ENCODE peak calls at places on chromosomes 11 and 22, in eight cellular contexts. I is hepatocyte; P is activated CD8-positive, alpha-beta T cell treated with anti-CD3 and anti-CD28 coated beads for 36 hours; Y is activated T-helper 1 cell treated with anti-CD3 and anti-CD28 coated beads, Interleukin-12 subunit alpha, Interleukin-12 subunit beta, Interleukin-2, Interleukin-4 antibody, amounts not matched to agents 30 ng/mL and 10 ng/mL and 1 ng/mL, durations not matched to agents 14 hours and 24 hours and 36 hours; O is stomach; B is NCI-H2029; E is NCI-H748 treated with DMSO at 0.1 percent for 48 hours; H is iPS-NIHi11. U is an unnamed sample.
A peak's percentile ranks its signal among the peaks of the same experiment; 100 is the strongest.

GRCh38 chr22:35464399-35464798 is 64.5 kb downstream of the MCM5 start:
- DNase-seq in I (no peak), P (no peak), Y (no peak), O (no peak), B (no peak), E (no peak), H (no peak), U (no peak)

GRCh38 chr22:48198489-48199459 is 1436.3 kb downstream of the TBC1D22A start:
- DNase-seq in I (no peak), P (no peak), Y (no peak), O (no peak), B (no peak), E (no peak), H (peak; percentile 63), U (no peak)

GRCh38 chr11:122910775-122911174 is 28.2 kb downstream of the JHY start:
- DNase-seq in I (peak; percentile 29), P (peak; percentile 27), Y (no peak), O (no peak), B (no peak), E (no peak), H (no peak), U (peak; percentile 67)

GRCh38 chr11:24198458-24198857 is 298.4 kb upstream of the LUZP2 start:
- DNase-seq in I (peak; percentile 27), P (no peak), Y (no peak), O (no peak), B (no peak), E (no peak), H (no peak), U (no peak)

GRCh38 chr11:120867531-120867930 is 156.4 kb upstream of the TBCEL start:
- DNase-seq in I (no peak), P (no peak), Y (no peak), O (no peak), B (no peak), E (no peak), H (no peak), U (peak; percentile 99)

GRCh38 chr11:65428578-65429068 is 6.0 kb downstream of the NEAT1 start:
- DNase-seq in I (peak; percentile 72), P (peak; percentile 35), Y (no peak), O (peak; percentile 65), B (no peak), E (no peak), H (no peak), U (no peak)

GRCh38 chr11:10155793-10156490 is 138.1 kb downstream of the SBF2 start:
- DNase-seq in I (peak; percentile 17), P (no peak), Y (no peak), O (no peak), B (no peak), E (no peak), H (no peak), U (no peak)

GRCh38 chr11:6061475-6061874 is 30.9 kb upstream of the OR56A1 start:
- DNase-seq in I (no peak), P (no peak), Y (no peak), O (no peak), B (no peak), E (no peak), H (no peak), U (no peak)

GRCh38 chr11:113431746-113432145 is 43.5 kb downstream of the DRD2 start:
- DNase-seq in I (no peak), P (no peak), Y (no peak), O (no peak), B (no peak), E (no peak), H (no peak), U (no peak)

GRCh38 chr11:120751550-120751949 is 240.0 kb downstream of the GRIK4 start:
- DNase-seq in I (no peak), P (no peak), Y (no peak), O (no peak), B (no peak), E (no peak), H (peak; percentile 2), U (no peak)

GRCh38 chr11:96607890-96608558 is 218.2 kb downstream of the JRKL start:
- DNase-seq in I (no peak), P (no peak), Y (no peak), O (no peak), B (no peak), E (no peak), H (peak; percentile 41), U (no peak)

GRCh38 chr11:73980001-73980960 is 2.4 kb downstream of the UCP2 start:
- DNase-seq in I (peak; percentile 48), P (peak; percentile 90), Y (peak; percentile 83), O (peak; percentile 80), B (peak; percentile 65), E (peak; percentile 10), H (no peak), U (peak; percentile 91)

GRCh38 chr11:123330948-123331347 is 99.1 kb upstream of the GRAMD1B start:
- DNase-seq in I (no peak), P (no peak), Y (no peak), O (no peak), B (no peak), E (no peak), H (no peak), U (no peak)

GRCh38 chr11:40401132-40401853 is 1058.2 kb downstream of the LRRC4C start:
- DNase-seq in I (no peak), P (no peak), Y (no peak), O (no peak), B (peak; percentile 54), E (no peak), H (no peak), U (no peak)

GRCh38 chr22:37371491-37371890 is 55.8 kb downstream of the ELFN2 start:
- DNase-seq in I (no peak), P (no peak), Y (no peak), O (no peak), B (no peak), E (no peak), H (no peak), U (peak; percentile 90)

GRCh38 chr22:37674951-37675929 is at the start of gene LGALS1:
- DNase-seq in I (peak; percentile 87), P (peak; percentile 84), Y (peak; percentile 73), O (peak; percentile 94), B (peak; percentile 80), E (no peak), H (peak; percentile 83), U (no peak)

GRCh38 chr11:113161671-113162589 is 152.5 kb upstream of the TTC12 start:
- DNase-seq in I (no peak), P (no peak), Y (no peak), O (peak; percentile 40), B (peak; percentile 97), E (peak; percentile 95), H (no peak), U (peak; percentile 44)